ENCODE peak calls at places on chromosomes 5 and 9, in five cellular contexts. X is fibroblast of the aortic adventitia, Y is SK-N-SH, S is GM13976, T is body of pancreas. M is an unnamed sample.

GRCh38 chr5:109863752-109864151 is 174.0 kb downstream of the MAN2A1 start:
- DNase-seq in X (peak), S (no peak), T (no peak), Y (no peak), M (no peak)

GRCh38 chr5:160846642-160847041 is 5.4 kb downstream of the ATP10B start:
- DNase-seq in S (no peak), T (no peak), X (no peak), Y (no peak), M (no peak)

GRCh38 chr5:135249658-135250057 is 149.4 kb downstream of the MACROH2A1 start:
- DNase-seq in Y (no peak), T (no peak), X (peak), S (no peak), M (peak)

GRCh38 chr9:109730228-109730627 is 49.8 kb upstream of the PALM2AKAP2 start:
- DNase-seq in X (peak), S (no peak), Y (no peak), T (peak), M (no peak)

GRCh38 chr5:154214236-154215106 is 23.9 kb downstream of the GALNT10 start:
- DNase-seq in Y (no peak), X (peak), S (peak), T (no peak), M (peak)

GRCh38 chr5:112276996-112277395 is 142.1 kb downstream of the EPB41L4A start:
- DNase-seq in S (no peak), T (no peak), X (no peak), Y (peak), M (no peak)

GRCh38 chr5:155794801-155795200 is 532.2 kb upstream of the SGCD start:
- DNase-seq in T (no peak), X (peak), S (no peak), Y (no peak), M (no peak)

GRCh38 chr9:35258665-35259474 is 97.1 kb downstream of the UNC13B start:
- DNase-seq in Y (peak), X (peak), S (peak), T (peak), M (peak)

GRCh38 chr5:122144236-122144635 is 14.9 kb downstream of the ZNF474 start:
- DNase-seq in S (no peak), Y (no peak), X (no peak), T (no peak), M (peak)

GRCh38 chr5:40490464-40491083 is 189.1 kb upstream of the PTGER4 start:
- DNase-seq in Y (no peak), X (no peak), S (peak), T (no peak), M (no peak)

GRCh38 chr9:84271004-84271886 is 69.3 kb downstream of the SLC28A3 start:
- DNase-seq in Y (peak), X (peak), S (peak), T (peak), M (peak)

GRCh38 chr5:96146675-96147074 is 185.0 kb upstream of the ELL2 start:
- DNase-seq in T (no peak), Y (no peak), S (peak), X (peak), M (peak)

GRCh38 chr5:59366784-59367183 is 526.7 kb downstream of the PDE4D start:
- DNase-seq in T (no peak), Y (no peak), X (no peak), S (no peak), M (no peak)

GRCh38 chr9:111601237-111602018 is 2.0 kb upstream of the PTGR1 start:
- DNase-seq in Y (no peak), T (no peak), X (peak), S (no peak), M (peak)

GRCh38 chr5:157378509-157378908 is 81.5 kb upstream of the NIPAL4 start:
- DNase-seq in X (no peak), Y (no peak), T (no peak), S (no peak), M (no peak)

GRCh38 chr5:38724301-38725030 is 121.3 kb upstream of the OSMR start:
- DNase-seq in Y (no peak), S (no peak), X (peak), T (no peak), M (peak)

GRCh38 chr9:97301974-97302373 is 5.5 kb upstream of the CCDC180 start:
- DNase-seq in S (no peak), Y (no peak), T (no peak), X (no peak), M (no peak)

GRCh38 chr5:33657804-33658435 is 217.2 kb downstream of the TARS1 start:
- DNase-seq in Y (no peak), X (no peak), T (no peak), S (no peak), M (no peak)

GRCh38 chr9:111300140-111300735 is 29.8 kb downstream of the OR2K2 start:
- DNase-seq in X (peak), T (no peak), S (no peak), Y (no peak), M (no peak)

GRCh38 chr9:126860077-126860756 is at the start of gene ZBTB34:
- DNase-seq in S (peak), X (peak), Y (peak), T (peak), M (no peak)

GRCh38 chr5:17096975-17097695 is 120.3 kb upstream of the BASP1 start:
- DNase-seq in X (no peak), T (no peak), Y (no peak), S (no peak), M (no peak)

GRCh38 chr9:23723672-23724071 is 102.4 kb downstream of the ELAVL2 start:
- DNase-seq in Y (no peak), T (no peak), S (no peak), X (no peak), M (no peak)

GRCh38 chr5:142078251-142078650 is 30.3 kb upstream of the NDFIP1 start:
- DNase-seq in Y (peak), S (no peak), X (no peak), T (no peak), M (no peak)

GRCh38 chr5:142080248-142080647 is 28.3 kb upstream of the NDFIP1 start:
- DNase-seq in S (no peak), X (no peak), T (no peak), Y (no peak), M (no peak)

GRCh38 chr5:142079243-142079642 is 29.3 kb upstream of the NDFIP1 start:
- DNase-seq in S (no peak), X (no peak), Y (peak), T (no peak), M (no peak)

GRCh38 chr5:142082182-142082781 is 26.3 kb upstream of the NDFIP1 start:
- DNase-seq in X (no peak), S (no peak), Y (no peak), T (no peak), M (no peak)

DNA sequence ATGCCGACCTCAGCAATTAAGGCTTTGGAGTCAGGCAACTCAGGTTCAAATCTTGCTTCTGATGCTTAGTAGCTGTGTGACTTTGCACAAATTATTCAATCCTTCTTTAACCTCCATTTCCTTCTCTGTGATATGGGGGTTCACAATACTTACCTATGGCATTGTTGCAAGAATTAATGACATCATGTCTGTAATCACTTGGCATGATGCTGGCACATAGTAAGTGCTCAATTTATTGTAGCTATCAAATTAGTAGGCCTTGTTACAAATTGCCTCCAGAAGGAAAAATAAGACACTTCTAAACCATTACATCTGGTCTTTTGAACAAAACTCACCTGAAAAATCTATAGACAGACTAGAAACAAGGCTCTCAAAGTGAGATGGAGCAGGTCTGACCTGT is 29.9 kb upstream of the NDFIP1 start:
- DNase-seq in T (no peak), Y (no peak), S (no peak), X (no peak), M (no peak)
- TF ChIP-seq CTCF in T (no peak), Y (no peak), S (no peak), X (no peak), M (no peak)

GRCh38 chr9:87107072-87107471 is 159.8 kb upstream of the GAS1 start:
- DNase-seq in Y (no peak), T (no peak), S (no peak), X (no peak), M (no peak)
- TF ChIP-seq CTCF in Y (peak), T (no peak), S (no peak), X (no peak), M (peak)

GRCh38 chr9:89450213-89450612 is 47.7 kb downstream of the SEMA4D start:
- DNase-seq in Y (no peak), S (no peak), X (no peak), T (no peak), M (no peak)
- TF ChIP-seq CTCF in Y (no peak), S (no peak), X (no peak), T (no peak), M (no peak)

GRCh38 chr9:24828687-24829086 is 283.0 kb upstream of the IZUMO3 start:
- DNase-seq in T (no peak), X (no peak), S (no peak), Y (no peak), M (no peak)

DNA sequence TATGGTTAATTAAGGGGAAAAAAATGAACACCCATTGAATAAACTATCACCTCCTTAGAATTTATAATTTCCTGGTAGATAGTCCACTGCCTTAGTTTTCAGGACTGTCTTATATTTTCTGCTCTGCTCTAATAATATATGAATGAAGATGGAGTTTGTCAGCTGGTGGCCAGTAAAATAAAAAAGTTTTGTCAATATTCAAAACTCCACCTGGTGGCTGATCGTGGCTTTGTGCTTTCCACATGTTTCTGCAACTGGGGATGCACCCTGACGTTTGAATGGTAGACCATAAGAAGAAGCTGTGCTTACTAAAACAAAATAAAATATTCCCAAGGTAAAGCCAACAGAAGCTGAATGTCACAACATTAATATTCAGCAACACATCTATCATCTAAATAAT is 286.6 kb upstream of the IZUMO3 start:
- DNase-seq in S (no peak), Y (peak), X (no peak), T (no peak), M (no peak)
- TF ChIP-seq CTCF in S (no peak), Y (peak), X (peak), T (no peak), M (peak)

M was measured in HFFc6.